ENCODE peak calls at places on chromosomes 16 and 17, in five cellular contexts. S is nephron progenitor cell, Y is OCI-LY7, L is PC-3, T is choroid plexus epithelial cell. B is an unnamed sample.

GRCh38 chr17:80833952-80834895 is 157.4 kb upstream of the CHMP6 start:
- DNase-seq in T (peak; percentile 74), L (no peak), S (no peak), Y (no peak), B (peak; percentile 5)

GRCh38 chr17:27634781-27635180 is 3.8 kb downstream of the LGALS9 start:
- DNase-seq in T (no peak), Y (no peak), S (no peak), L (no peak), B (no peak)

GRCh38 chr16:3190949-3191353 is 2.9 kb downstream of the OR1F1 start:
- DNase-seq in T (no peak), Y (no peak), L (no peak), S (no peak), B (no peak)

GRCh38 chr17:50514936-50515702 is 6.9 kb downstream of the MYCBPAP start:
- DNase-seq in S (no peak), T (peak; percentile 41), L (no peak), Y (no peak), B (no peak)

GRCh38 chr16:23587726-23588125 is 8.4 kb downstream of the NDUFAB1 start:
- DNase-seq in T (peak; percentile 87), S (no peak), L (peak; percentile 8), Y (no peak), B (no peak)

GRCh38 chr16:14186007-14186953 is 115.2 kb downstream of the MRTFB start:
- DNase-seq in Y (peak; percentile 4), L (peak; percentile 46), T (peak; percentile 80), S (peak; percentile 64), B (peak; percentile 68)

GRCh38 chr16:61900482-61900881 is 135.8 kb downstream of the CDH8 start:
- DNase-seq in Y (no peak), L (peak; percentile 59), S (no peak), T (peak; percentile 67), B (no peak)

GRCh38 chr16:81319221-81319912 is 4.6 kb downstream of the GAN start:
- DNase-seq in Y (no peak), S (no peak), L (peak; percentile 45), T (peak; percentile 85), B (no peak)

GRCh38 chr17:6241996-6242395 is 171.8 kb downstream of the WSCD1 start:
- DNase-seq in Y (no peak), L (no peak), T (no peak), S (no peak), B (no peak)

GRCh38 chr16:48811478-48811877 is 201.5 kb upstream of the N4BP1 start:
- DNase-seq in S (no peak), T (no peak), Y (no peak), L (no peak), B (no peak)

GRCh38 chr17:17346428-17347233 is 43.5 kb downstream of the NT5M start:
- DNase-seq in T (no peak), L (no peak), Y (no peak), S (no peak), B (no peak)

GRCh38 chr17:28727727-28728363 is 743 bp upstream of the NEK8 start:
- DNase-seq in T (peak; percentile 44), Y (peak; percentile 87), S (peak; percentile 59), L (peak; percentile 68), B (peak; percentile 48)

GRCh38 chr16:85037050-85037410 is 9.4 kb downstream of the KIAA0513 start:
- DNase-seq in S (no peak), T (peak; percentile 72), L (peak; percentile 86), Y (no peak), B (no peak)

GRCh38 chr16:57358527-57359095 is at the start of gene CCL22:
- DNase-seq in S (no peak), T (no peak), Y (no peak), L (peak; percentile 41), B (no peak)

GRCh38 chr17:63246344-63246743 is 199.8 kb downstream of the CYB561 start:
- DNase-seq in L (no peak), Y (no peak), T (no peak), S (no peak), B (no peak)

DNA sequence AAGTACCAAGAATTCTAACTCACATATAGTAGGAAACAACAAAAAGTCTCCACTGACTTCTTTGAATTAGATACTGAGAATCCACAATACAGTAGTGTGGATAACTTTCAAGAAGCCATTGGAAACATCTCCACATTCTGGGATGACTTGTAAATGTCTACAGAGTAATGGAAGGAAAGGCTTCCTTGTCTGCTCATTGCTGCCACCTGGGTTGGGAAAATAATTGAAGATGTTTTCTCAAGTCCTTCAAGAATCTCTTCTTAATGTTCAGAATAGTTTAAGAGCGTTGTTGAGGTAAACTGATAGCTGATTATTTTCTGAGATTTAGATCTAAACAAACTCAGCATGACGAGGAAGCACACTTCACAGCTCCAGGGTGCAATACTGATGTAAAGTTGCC is 14.0 kb downstream of the CPSF4L start:
- DNase-seq in S (no peak), Y (no peak), L (no peak), T (peak; percentile 59), B (no peak)
- TF ChIP-seq CTCF in S (no peak), Y (peak; percentile 56), L (peak; percentile 49), T (peak; percentile 55), B (peak; percentile 9)

DNA sequence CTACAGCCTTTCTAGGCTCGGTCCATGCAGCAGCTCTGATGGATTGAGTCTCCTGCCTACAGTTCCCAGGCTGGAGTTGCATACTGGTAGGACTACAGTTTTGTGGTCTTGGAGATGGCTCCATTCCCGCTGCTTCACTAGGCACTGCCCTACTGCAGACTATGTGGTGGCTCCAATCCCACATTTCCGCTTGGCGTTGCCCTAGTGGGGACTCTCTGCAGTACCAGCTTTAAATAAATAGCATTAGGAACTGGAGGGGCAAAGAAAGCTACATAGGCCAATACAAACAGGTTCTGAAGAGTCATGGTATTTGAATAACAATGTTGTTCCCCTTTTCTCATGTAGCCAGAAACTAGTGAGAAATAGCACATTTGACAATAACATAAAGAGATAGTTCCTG is 5.4 kb upstream of the GOSR2 start:
- DNase-seq in S (no peak), L (no peak), Y (no peak), T (no peak), B (no peak)
- TF ChIP-seq CTCF in S (no peak), L (no peak), Y (no peak), T (no peak), B (no peak)

DNA sequence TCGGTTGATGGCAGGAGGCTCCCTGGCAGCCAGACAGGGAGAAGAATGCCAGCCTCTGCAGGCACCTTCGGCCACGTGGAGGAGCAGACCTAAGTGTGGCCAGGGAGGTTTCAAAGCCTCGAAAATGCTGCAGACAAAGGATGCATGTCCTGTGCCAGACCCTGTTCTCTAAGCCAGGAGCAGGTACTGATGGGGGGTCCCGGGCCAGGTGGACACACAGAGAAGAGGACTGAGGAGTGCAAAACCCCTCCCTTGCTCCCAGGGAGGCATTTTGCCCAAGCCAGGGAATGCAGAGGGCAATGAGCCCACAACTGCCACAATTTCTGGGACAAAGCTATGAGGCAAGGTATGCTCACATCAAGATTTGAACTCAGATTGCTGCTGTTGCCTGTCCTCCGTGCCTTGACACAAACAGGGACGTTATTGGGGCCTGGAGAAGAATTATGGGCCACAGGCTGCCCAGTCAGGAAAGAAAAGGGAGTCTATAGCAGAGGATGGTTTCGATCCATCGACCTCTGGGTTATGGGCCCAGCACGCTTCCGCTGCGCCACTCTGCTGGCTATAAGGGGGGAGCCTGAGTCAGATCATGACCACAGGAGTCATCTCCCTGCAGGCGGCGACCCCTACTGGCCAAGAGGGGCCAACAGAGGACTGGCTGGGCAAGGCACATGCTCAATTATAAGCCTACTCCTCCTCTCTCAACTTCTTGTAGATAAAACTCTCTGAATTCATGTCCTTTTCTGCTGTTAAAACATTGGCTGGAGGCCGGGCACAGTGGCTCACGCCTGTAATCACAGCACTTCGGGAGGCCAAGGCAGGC is 25.1 kb upstream of the FOXK2 start:
- DNase-seq in S (peak; percentile 90), L (peak; percentile 94), Y (peak; percentile 91), T (peak; percentile 95), B (peak; percentile 90)
- TF ChIP-seq CTCF in S (peak; percentile 94), L (peak; percentile 85), Y (peak; percentile 93), T (peak; percentile 88), B (peak; percentile 93)

DNA sequence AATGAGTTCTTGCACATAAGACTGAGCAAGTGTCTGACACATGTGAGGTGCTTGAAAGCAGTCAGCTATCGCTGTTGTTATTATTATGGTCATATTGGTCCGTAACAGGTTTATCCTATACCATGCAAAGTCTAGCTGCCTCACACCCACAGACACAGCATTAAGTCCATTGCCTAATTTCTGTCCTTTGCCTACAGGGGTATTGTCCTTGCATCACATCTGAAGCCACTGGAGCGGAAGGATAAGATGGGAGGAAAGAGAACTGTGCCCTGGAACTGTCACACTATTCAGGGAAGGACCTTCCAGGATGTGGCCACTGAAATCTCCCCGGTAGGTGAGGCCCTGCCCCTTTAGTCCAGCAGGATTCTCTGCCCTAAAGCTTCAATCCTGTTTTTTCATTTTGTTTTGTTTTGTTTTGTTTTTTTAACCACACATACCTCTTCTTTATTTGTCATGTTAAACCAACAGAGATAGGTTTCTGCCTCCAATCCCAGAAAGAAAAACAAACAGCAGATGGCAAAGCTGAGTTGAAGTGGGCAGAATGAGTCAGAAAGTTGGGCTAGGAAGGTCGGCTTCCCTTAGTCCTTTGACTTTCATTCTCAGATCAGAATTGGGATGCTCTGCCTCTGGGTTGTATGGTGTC is 2.2 kb upstream of the EFTUD2 start:
- DNase-seq in L (peak; percentile 93), T (peak; percentile 50), S (no peak), Y (no peak), B (no peak)
- TF ChIP-seq CTCF in L (peak; percentile 69), T (peak; percentile 19), S (no peak), Y (peak; percentile 12), B (no peak)

GRCh38 chr17:40526668-40527067 is 25.2 kb upstream of the TNS4 start:
- DNase-seq in L (no peak), Y (no peak), S (no peak), T (no peak), B (no peak)
- TF ChIP-seq CTCF in L (no peak), Y (no peak), S (no peak), T (peak; percentile 13), B (no peak)

DNA sequence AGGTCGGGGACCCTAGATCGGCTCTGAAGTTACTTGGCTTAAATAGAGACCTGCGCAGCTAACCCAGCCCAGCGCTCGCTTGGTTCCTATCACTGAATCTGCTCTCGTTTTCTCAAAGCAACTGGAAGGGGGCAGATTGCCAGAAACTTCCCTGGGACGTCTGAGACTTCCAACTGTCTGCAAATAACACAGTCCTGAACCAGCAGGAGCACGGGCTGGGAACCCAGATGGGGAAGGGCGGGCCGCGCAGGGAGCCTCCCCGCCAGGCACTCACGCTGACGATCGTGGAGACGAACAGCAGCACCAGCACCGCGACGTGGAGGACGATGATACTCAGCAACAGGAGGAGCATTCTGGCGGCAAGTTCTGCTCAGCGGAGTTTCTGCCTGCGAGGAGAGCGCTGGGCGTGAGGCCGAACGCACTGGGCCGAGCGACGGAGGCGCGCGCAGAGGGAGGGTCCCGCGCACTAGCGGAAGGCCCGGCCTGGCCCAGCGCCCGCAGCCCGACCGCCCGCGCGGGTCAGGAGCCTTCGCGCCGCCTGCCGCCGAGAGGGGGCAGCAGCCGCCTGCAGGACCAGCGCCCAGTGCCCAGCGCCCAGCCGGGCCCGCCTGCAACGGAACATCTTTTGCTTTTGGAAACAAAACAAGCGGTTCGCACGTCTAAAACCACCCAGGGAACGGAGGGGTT is 4.6 kb downstream of the PMP22 start:
- DNase-seq in L (peak; percentile 94), Y (no peak), T (peak; percentile 90), S (peak; percentile 88), B (peak; percentile 85)
- TF ChIP-seq CTCF in L (peak; percentile 90), Y (peak; percentile 39), T (peak; percentile 46), S (peak; percentile 47), B (peak; percentile 40)

GRCh38 chr17:57735707-57736106 is 9.4 kb downstream of the CCDC182 start:
- DNase-seq in Y (peak; percentile 64), T (no peak), L (peak; percentile 51), S (no peak), B (peak; percentile 46)
- TF ChIP-seq CTCF in Y (peak; percentile 81), T (peak; percentile 31), L (peak; percentile 65), S (peak; percentile 50), B (peak; percentile 65)

GRCh38 chr16:31298958-31299357 is 39.2 kb downstream of the ITGAM start:
- DNase-seq in T (peak; percentile 5), L (peak; percentile 4), Y (peak; percentile 12), S (no peak), B (no peak)
- TF ChIP-seq CTCF in T (no peak), L (peak; percentile 39), Y (peak; percentile 76), S (no peak), B (no peak)